ENCODE peak calls at places on chromosome 7, in nine cellular contexts. W is neural progenitor cell; C is right cardiac atrium; I is NB4; H is occipital lobe; J is cardiac fibroblast; X is body of pancreas; N is stimulated activated CD4-positive, alpha-beta T cell treated with anti-CD3 and anti-CD28 coated beads, Interleukin-1b, Interleukin-23, amount 100 ng/mL, for 1 hour; D is anterior cingulate cortex. P is an unnamed sample.

GRCh38 chr7:110621289-110621688 is 469.6 kb upstream of the LRRN3 start:
- DNase-seq in C (no peak), I (no peak), N (no peak), H (no peak), J (no peak), W (no peak), X (peak), D (no peak), P (no peak)

GRCh38 chr7:1853619-1854520 is 183.8 kb downstream of the ELFN1 start:
- DNase-seq in I (peak), H (no peak), N (no peak), D (no peak), J (no peak), W (peak), X (no peak), C (peak), P (peak)

GRCh38 chr7:46390042-46390441 is 469.0 kb upstream of the IGFBP3 start:
- DNase-seq in I (no peak), C (no peak), N (no peak), J (peak), H (no peak), X (no peak), D (no peak), W (no peak), P (no peak)

GRCh38 chr7:41655470-41655869 is 47.4 kb downstream of the INHBA start:
- DNase-seq in J (no peak), X (no peak), W (no peak), I (no peak), H (no peak), N (no peak), C (no peak), D (no peak), P (no peak)

GRCh38 chr7:108311446-108312168 is 144.6 kb downstream of the NRCAM start:
- DNase-seq in N (no peak), D (no peak), C (no peak), X (no peak), J (peak), H (no peak), I (no peak), W (no peak), P (no peak)

GRCh38 chr7:44132039-44132438 is 8.7 kb upstream of the POLD2 start:
- DNase-seq in J (no peak), H (no peak), D (no peak), X (no peak), I (no peak), N (no peak), W (no peak), C (peak), P (no peak)

GRCh38 chr7:4136501-4137110 is 545.5 kb upstream of the FOXK1 start:
- DNase-seq in H (no peak), I (peak), X (no peak), W (no peak), J (no peak), C (no peak), D (no peak), N (no peak), P (no peak)

GRCh38 chr7:42945821-42946615 is 13.8 kb downstream of the MRPL32 start:
- DNase-seq in D (peak), C (peak), W (no peak), I (no peak), J (no peak), H (no peak), X (no peak), N (no peak), P (no peak)

GRCh38 chr7:148458263-148458662 is 132.3 kb upstream of the C7orf33 start:
- DNase-seq in W (no peak), H (no peak), D (no peak), C (no peak), X (no peak), J (no peak), N (no peak), I (no peak), P (no peak)

GRCh38 chr7:77679608-77680007 is 16.7 kb upstream of the RSBN1L start:
- DNase-seq in C (no peak), H (no peak), N (no peak), X (no peak), D (no peak), W (no peak), J (no peak), I (no peak), P (no peak)

GRCh38 chr7:23055582-23056178 is 41.8 kb upstream of the HYCC1 start:
- DNase-seq in N (no peak), C (no peak), J (peak), H (peak), W (peak), X (peak), I (peak), D (peak), P (peak)

GRCh38 chr7:30139836-30140384 is 5.1 kb downstream of the MTURN start:
- DNase-seq in H (no peak), J (no peak), C (no peak), I (no peak), W (no peak), X (no peak), D (no peak), N (no peak), P (no peak)

GRCh38 chr7:87021285-87021684 is 38.2 kb downstream of the ELAPOR2 start:
- DNase-seq in H (no peak), D (no peak), N (no peak), W (no peak), J (no peak), X (no peak), I (no peak), C (no peak), P (no peak)

GRCh38 chr7:34104120-34104519 is 198.8 kb downstream of the BMPER start:
- DNase-seq in D (no peak), H (no peak), I (no peak), X (no peak), J (no peak), W (no peak), N (no peak), C (no peak), P (no peak)

GRCh38 chr7:68720722-68721121 is 877.6 kb upstream of the AUTS2 start:
- DNase-seq in H (no peak), I (peak), J (no peak), C (no peak), W (no peak), D (no peak), N (no peak), X (no peak), P (no peak)

GRCh38 chr7:69619619-69620018 is 21.3 kb downstream of the AUTS2 start:
- DNase-seq in H (no peak), I (no peak), D (no peak), C (no peak), W (no peak), X (no peak), J (no peak), N (no peak), P (no peak)

GRCh38 chr7:25911738-25912607 is 240.0 kb upstream of the NFE2L3 start:
- DNase-seq in X (peak), J (no peak), C (no peak), H (no peak), D (no peak), I (no peak), W (no peak), N (no peak), P (no peak)

GRCh38 chr7:142556745-142557144 is 192.5 kb upstream of the PRSS1 start:
- DNase-seq in N (no peak), W (no peak), D (no peak), C (peak), I (peak), H (no peak), J (peak), X (peak), P (peak)

GRCh38 chr7:71132521-71133231 is 732 bp downstream of the GALNT17 start:
- DNase-seq in W (peak), D (no peak), X (peak), H (no peak), J (peak), C (no peak), I (no peak), N (no peak), P (no peak)

GRCh38 chr7:28922618-28923331 is 35.4 kb downstream of the TRIL start:
- DNase-seq in N (peak), W (peak), H (peak), C (peak), D (peak), X (peak), I (peak), J (peak), P (peak)

GRCh38 chr7:93228302-93228701 is 2.0 kb upstream of the HEPACAM2 start:
- DNase-seq in C (no peak), X (no peak), D (peak), I (peak), J (peak), H (no peak), N (no peak), W (peak), P (no peak)

GRCh38 chr7:44914992-44915607 is 29.8 kb upstream of the PURB start:
- DNase-seq in J (no peak), H (no peak), W (no peak), N (peak), I (no peak), D (no peak), C (no peak), X (no peak), P (no peak)

GRCh38 chr7:149000961-149001360 is 27.3 kb downstream of the PDIA4 start:
- DNase-seq in X (no peak), I (no peak), H (no peak), J (no peak), D (no peak), N (no peak), C (no peak), W (no peak), P (no peak)

GRCh38 chr7:135273581-135273980 is 39.9 kb downstream of the STRA8 start:
- DNase-seq in N (no peak), X (no peak), D (no peak), I (no peak), H (no peak), J (no peak), C (no peak), W (no peak), P (peak)

GRCh38 chr7:29854257-29854938 is 48.1 kb downstream of the WIPF3 start:
- DNase-seq in D (no peak), I (peak), J (peak), W (no peak), H (no peak), N (no peak), C (no peak), X (no peak), P (peak)

GRCh38 chr7:20440472-20441105 is 109.9 kb downstream of the ITGB8 start:
- DNase-seq in C (peak), H (no peak), N (no peak), D (no peak), X (peak), W (peak), I (peak), J (peak), P (peak)

GRCh38 chr7:139626817-139627216 is 103.3 kb downstream of the CLEC2L start:
- DNase-seq in C (no peak), X (peak), D (no peak), W (no peak), N (no peak), J (no peak), H (no peak), I (peak), P (no peak)

GRCh38 chr7:415646-416525 is 103.8 kb downstream of the PDGFA start:
- DNase-seq in D (no peak), I (no peak), X (no peak), N (no peak), H (no peak), W (no peak), J (no peak), C (no peak), P (peak)

GRCh38 chr7:1691601-1692499 is 21.8 kb downstream of the ELFN1 start:
- DNase-seq in J (no peak), D (peak), I (no peak), C (no peak), H (peak), W (no peak), X (peak), N (no peak), P (peak)

GRCh38 chr7:70325509-70326101 is 727.3 kb downstream of the AUTS2 start:
- DNase-seq in W (no peak), J (no peak), N (no peak), H (no peak), D (no peak), I (peak), C (no peak), X (no peak), P (no peak)

GRCh38 chr7:15750741-15751140 is 64.3 kb upstream of the MEOX2 start:
- DNase-seq in N (no peak), I (no peak), C (no peak), W (no peak), H (no peak), J (no peak), X (no peak), D (no peak), P (no peak)

GRCh38 chr7:42074079-42074478 is 162.9 kb downstream of the GLI3 start:
- DNase-seq in H (no peak), J (no peak), X (no peak), W (no peak), N (no peak), C (no peak), D (no peak), I (no peak), P (no peak)

GRCh38 chr7:138097064-138097741 is 20.9 kb downstream of the AKR1D1 start:
- DNase-seq in J (peak), H (no peak), W (peak), D (peak), I (peak), X (peak), N (no peak), C (no peak), P (no peak)

GRCh38 chr7:1269336-1269890 is 36.7 kb downstream of the UNCX start:
- DNase-seq in C (peak), N (no peak), H (no peak), I (no peak), J (no peak), D (no peak), X (no peak), W (no peak), P (no peak)

GRCh38 chr7:131166066-131166465 is 161.6 kb upstream of the MKLN1 start:
- DNase-seq in C (no peak), D (no peak), J (no peak), W (no peak), H (no peak), X (no peak), N (no peak), I (no peak), P (no peak)

GRCh38 chr7:17535776-17536175 is 237.3 kb downstream of the AHR start:
- DNase-seq in D (no peak), I (no peak), X (no peak), J (peak), H (no peak), N (no peak), C (no peak), W (no peak), P (no peak)

GRCh38 chr7:7876419-7876818 is 92.2 kb upstream of the GLCCI1 start:
- DNase-seq in N (no peak), W (no peak), H (no peak), C (no peak), D (no peak), J (no peak), I (no peak), X (no peak), P (no peak)